ENCODE peak calls at places on chromosomes 13 and 19, in seven cellular contexts. One of them, this sample, is unnamed. For H3K27me3, the result is how much of the 10 kb centered on the place peaks cover.

GRCh38 chr13:73580868-73581267 is 522.1 kb downstream of the KLF5 start:
- DNase-seq in HepG2: no peak
- DNase-seq in IMR-90: no peak
- DNase-seq in GM12878: no peak
- DNase-seq in HCT116: no peak
- DNase-seq in SK-N-SH: no peak
- DNase-seq in K562: no peak
- DNase-seq in this sample: no peak

GRCh38 chr19:47274891-47275865 is 493 bp downstream of the INAFM1 start:
- DNase-seq in SK-N-SH: peak
- DNase-seq in GM12878: no peak
- DNase-seq in IMR-90: no peak
- DNase-seq in HCT116: no peak
- DNase-seq in HepG2: no peak
- DNase-seq in K562: no peak
- DNase-seq in this sample: peak

GRCh38 chr13:29993716-29994488 is 143.5 kb upstream of the UBL3 start:
- DNase-seq in HepG2: no peak
- DNase-seq in GM12878: no peak
- DNase-seq in IMR-90: peak
- DNase-seq in K562: no peak
- DNase-seq in SK-N-SH: no peak
- DNase-seq in HCT116: no peak
- DNase-seq in this sample: no peak

GRCh38 chr13:77767413-77767812 is 69.9 kb downstream of the SLAIN1 start:
- DNase-seq in HepG2: peak
- DNase-seq in SK-N-SH: no peak
- DNase-seq in IMR-90: no peak
- DNase-seq in GM12878: no peak
- DNase-seq in K562: no peak
- DNase-seq in HCT116: no peak
- DNase-seq in this sample: no peak

GRCh38 chr13:38582133-38582532 is 104.7 kb upstream of the FREM2 start:
- DNase-seq in HepG2: peak
- DNase-seq in IMR-90: peak
- DNase-seq in SK-N-SH: peak
- DNase-seq in HCT116: no peak
- DNase-seq in GM12878: no peak
- DNase-seq in K562: peak
- DNase-seq in this sample: no peak

GRCh38 chr19:3275068-3275582 is 50.7 kb downstream of the CELF5 start:
- DNase-seq in HCT116: peak
- DNase-seq in IMR-90: no peak
- DNase-seq in K562: peak
- DNase-seq in GM12878: no peak
- DNase-seq in SK-N-SH: no peak
- DNase-seq in HepG2: peak
- DNase-seq in this sample: no peak

GRCh38 chr13:21405309-21405708 is 53.8 kb downstream of the ZDHHC20 start:
- DNase-seq in HCT116: no peak
- DNase-seq in GM12878: no peak
- DNase-seq in K562: no peak
- DNase-seq in IMR-90: no peak
- DNase-seq in HepG2: no peak
- DNase-seq in SK-N-SH: no peak
- DNase-seq in this sample: no peak

GRCh38 chr19:18171605-18172327 is 1.8 kb upstream of the IFI30 start:
- DNase-seq in GM12878: no peak
- DNase-seq in HCT116: no peak
- DNase-seq in HepG2: no peak
- DNase-seq in SK-N-SH: peak
- DNase-seq in IMR-90: no peak
- DNase-seq in K562: peak
- DNase-seq in this sample: no peak

GRCh38 chr19:38224014-38224862 is at the start of gene DPF1:
- DNase-seq in HCT116: peak
- DNase-seq in HepG2: peak
- DNase-seq in K562: peak
- DNase-seq in IMR-90: peak
- DNase-seq in GM12878: peak
- DNase-seq in SK-N-SH: peak
- DNase-seq in this sample: no peak

GRCh38 chr19:41999071-41999877 is 5.2 kb upstream of the ATP1A3 start:
- DNase-seq in GM12878: no peak
- DNase-seq in K562: no peak
- DNase-seq in HCT116: no peak
- DNase-seq in HepG2: no peak
- DNase-seq in IMR-90: no peak
- DNase-seq in SK-N-SH: peak
- DNase-seq in this sample: peak
- H3K27me3 ChIP-seq in GM12878: under half
- H3K27me3 ChIP-seq in K562: under half
- H3K27me3 ChIP-seq in HCT116: under half
- H3K27me3 ChIP-seq in HepG2: under half
- H3K27me3 ChIP-seq in IMR-90: half or more
- H3K27me3 ChIP-seq in SK-N-SH: half or more
- H3K27me3 ChIP-seq in this sample: under half

GRCh38 chr13:91618315-91618714 is 219.9 kb downstream of the GPC5 start:
- DNase-seq in SK-N-SH: no peak
- DNase-seq in HCT116: no peak
- DNase-seq in HepG2: no peak
- DNase-seq in K562: no peak
- DNase-seq in IMR-90: no peak
- DNase-seq in GM12878: no peak
- DNase-seq in this sample: no peak
- TF ChIP-seq RAD21 in SK-N-SH: no peak
- TF ChIP-seq RAD21 in HCT116: no peak
- TF ChIP-seq RAD21 in HepG2: no peak
- TF ChIP-seq RAD21 in K562: no peak
- TF ChIP-seq RAD21 in IMR-90: no peak
- TF ChIP-seq RAD21 in GM12878: no peak
- TF ChIP-seq RAD21 in this sample: no peak

GRCh38 chr19:1457031-1457739 is 7.3 kb downstream of the APC2 start:
- DNase-seq in IMR-90: no peak
- DNase-seq in K562: no peak
- DNase-seq in SK-N-SH: no peak
- DNase-seq in HepG2: no peak
- DNase-seq in GM12878: no peak
- DNase-seq in HCT116: no peak
- DNase-seq in this sample: no peak

GRCh38 chr19:1453525-1454371 is 3.8 kb downstream of the APC2 start:
- DNase-seq in HepG2: no peak
- DNase-seq in K562: no peak
- DNase-seq in GM12878: no peak
- DNase-seq in HCT116: no peak
- DNase-seq in SK-N-SH: peak
- DNase-seq in IMR-90: no peak
- DNase-seq in this sample: no peak

GRCh38 chr19:1456121-1456900 is 6.4 kb downstream of the APC2 start:
- DNase-seq in HepG2: no peak
- DNase-seq in HCT116: no peak
- DNase-seq in SK-N-SH: no peak
- DNase-seq in IMR-90: no peak
- DNase-seq in GM12878: no peak
- DNase-seq in K562: no peak
- DNase-seq in this sample: no peak

GRCh38 chr19:1455002-1455335 is 5.0 kb downstream of the APC2 start:
- DNase-seq in SK-N-SH: no peak
- DNase-seq in IMR-90: no peak
- DNase-seq in HepG2: no peak
- DNase-seq in K562: no peak
- DNase-seq in HCT116: no peak
- DNase-seq in GM12878: no peak
- DNase-seq in this sample: no peak

GRCh38 chr19:1455336-1456120 is 5.6 kb downstream of the APC2 start:
- DNase-seq in SK-N-SH: peak
- DNase-seq in HCT116: peak
- DNase-seq in K562: peak
- DNase-seq in IMR-90: peak
- DNase-seq in HepG2: peak
- DNase-seq in GM12878: no peak
- DNase-seq in this sample: peak
- H3K27me3 ChIP-seq in SK-N-SH: under half
- H3K27me3 ChIP-seq in HCT116: under half
- H3K27me3 ChIP-seq in K562: under half
- H3K27me3 ChIP-seq in IMR-90: half or more
- H3K27me3 ChIP-seq in HepG2: under half
- H3K27me3 ChIP-seq in GM12878: under half
- H3K27me3 ChIP-seq in this sample: under half

GRCh38 chr19:14315433-14315832 is 65.8 kb upstream of the ADGRE5 start:
- DNase-seq in HepG2: no peak
- DNase-seq in K562: no peak
- DNase-seq in GM12878: no peak
- DNase-seq in IMR-90: no peak
- DNase-seq in SK-N-SH: peak
- DNase-seq in HCT116: no peak
- DNase-seq in this sample: no peak

GRCh38 chr19:14322889-14323463 is 58.3 kb upstream of the ADGRE5 start:
- DNase-seq in HepG2: no peak
- DNase-seq in K562: no peak
- DNase-seq in IMR-90: no peak
- DNase-seq in GM12878: no peak
- DNase-seq in HCT116: no peak
- DNase-seq in SK-N-SH: no peak
- DNase-seq in this sample: no peak

GRCh38 chr19:14317157-14317556 is 64.1 kb upstream of the ADGRE5 start:
- DNase-seq in IMR-90: no peak
- DNase-seq in HepG2: no peak
- DNase-seq in SK-N-SH: no peak
- DNase-seq in GM12878: no peak
- DNase-seq in HCT116: no peak
- DNase-seq in K562: no peak
- DNase-seq in this sample: no peak

GRCh38 chr19:14318873-14319272 is 62.4 kb upstream of the ADGRE5 start:
- DNase-seq in GM12878: no peak
- DNase-seq in HCT116: no peak
- DNase-seq in HepG2: no peak
- DNase-seq in IMR-90: no peak
- DNase-seq in K562: peak
- DNase-seq in SK-N-SH: peak
- DNase-seq in this sample: peak

GRCh38 chr19:14320253-14320652 is 61.0 kb upstream of the ADGRE5 start:
- DNase-seq in IMR-90: no peak
- DNase-seq in GM12878: no peak
- DNase-seq in HCT116: no peak
- DNase-seq in K562: no peak
- DNase-seq in SK-N-SH: no peak
- DNase-seq in HepG2: no peak
- DNase-seq in this sample: no peak
- TF ChIP-seq RAD21 in IMR-90: no peak
- TF ChIP-seq RAD21 in GM12878: no peak
- TF ChIP-seq RAD21 in HCT116: no peak
- TF ChIP-seq RAD21 in K562: no peak
- TF ChIP-seq RAD21 in SK-N-SH: no peak
- TF ChIP-seq RAD21 in HepG2: no peak
- TF ChIP-seq RAD21 in this sample: no peak

This sample was measured in H1.